ENCODE peak calls at places on chromosomes 5 and 9, in four cellular contexts. R is HepG2, B is K562, P is GM12878. N is an unnamed sample.

GRCh38 chr5:53326420-53327153 is 153.8 kb upstream of the FST start:
- DNase-seq in P (no peak), R (no peak), B (no peak), N (no peak)

GRCh38 chr5:51995773-51996306 is 612.6 kb downstream of the ISL1 start:
- DNase-seq in B (no peak), R (no peak), P (no peak), N (no peak)

GRCh38 chr5:78753093-78753531 is 104.5 kb upstream of the LHFPL2 start:
- DNase-seq in P (no peak), R (no peak), B (no peak), N (no peak)

GRCh38 chr9:132622144-132622543 is 39.7 kb downstream of the BARHL1 start:
- DNase-seq in P (no peak), B (peak), R (no peak), N (no peak)

GRCh38 chr5:159051431-159052281 is 48.1 kb downstream of the EBF1 start:
- DNase-seq in R (no peak), B (no peak), P (no peak), N (no peak)

GRCh38 chr5:122401991-122402710 is 90.1 kb downstream of the SNCAIP start:
- DNase-seq in P (no peak), B (no peak), R (no peak), N (no peak)

GRCh38 chr9:42388146-42388690 is 204.8 kb downstream of the SPATA31A6 start:
- DNase-seq in P (no peak), R (no peak), B (no peak), N (peak)

GRCh38 chr5:1888541-1889251 is 6.0 kb upstream of the IRX4 start:
- DNase-seq in R (no peak), B (no peak), P (no peak), N (no peak)

GRCh38 chr9:103574056-103574455 is 520.1 kb upstream of the SMC2 start:
- DNase-seq in P (no peak), B (no peak), R (no peak), N (no peak)

GRCh38 chr5:17087035-17087434 is 130.4 kb upstream of the BASP1 start:
- DNase-seq in R (no peak), P (no peak), B (no peak), N (no peak)

GRCh38 chr5:172106511-172107356 is 81.3 kb downstream of the STK10 start:
- DNase-seq in B (peak), P (peak), R (no peak), N (peak)

GRCh38 chr9:137138058-137138697 is 776 bp upstream of the GRIN1 start:
- DNase-seq in B (peak), P (no peak), R (no peak), N (peak)

GRCh38 chr5:33761139-33761538 is 130.7 kb downstream of the ADAMTS12 start:
- DNase-seq in P (no peak), B (no peak), R (no peak), N (no peak)
- TF ChIP-seq TARDBP in P (no peak), B (no peak), R (no peak), N (no peak)

DNA sequence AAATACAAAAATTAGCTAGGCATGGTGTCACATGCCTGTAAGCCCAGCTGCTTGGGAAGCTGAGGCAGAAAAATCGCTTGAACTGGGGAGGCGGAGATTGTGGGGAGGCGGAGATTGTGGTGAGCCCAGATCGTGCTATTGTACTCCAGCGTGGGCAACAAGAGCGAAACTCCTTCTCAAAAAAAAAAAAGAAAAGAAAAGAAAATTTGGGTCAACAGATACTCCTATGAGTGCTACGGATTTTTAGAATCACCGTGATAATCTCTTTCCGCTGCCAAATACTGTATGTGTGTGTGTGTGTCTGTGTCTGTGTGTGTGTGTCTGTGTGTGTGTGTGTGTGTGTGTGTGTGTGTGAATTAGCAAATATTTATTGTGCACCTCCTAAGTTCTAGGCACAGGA is 64.4 kb downstream of the ARRDC3 start:
- DNase-seq in B (no peak), P (no peak), R (no peak), N (no peak)
- TF ChIP-seq TARDBP in B (no peak), P (no peak), R (no peak), N (no peak)

DNA sequence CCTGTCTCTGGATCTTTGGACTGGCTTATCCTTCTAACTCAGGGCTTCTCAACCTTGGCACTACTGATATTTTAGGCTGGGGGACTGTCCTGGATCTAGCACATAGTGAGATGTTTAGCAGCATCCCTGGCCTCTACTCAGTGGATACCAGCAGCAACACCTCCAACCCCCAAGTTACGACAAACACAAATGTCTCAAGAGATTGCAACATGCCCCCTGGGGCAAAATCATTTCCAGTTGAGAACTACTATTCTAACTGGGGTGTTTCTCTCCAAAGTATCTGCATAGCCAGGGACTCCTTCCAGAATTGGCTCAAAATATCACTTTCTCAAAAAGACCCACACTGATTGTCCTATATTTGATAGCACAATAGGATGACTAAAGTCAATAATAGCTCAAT is 7.2 kb upstream of the TLR4 start:
- DNase-seq in P (no peak), R (no peak), B (no peak), N (no peak)
- TF ChIP-seq TARDBP in P (no peak), R (no peak), B (no peak), N (no peak)

GRCh38 chr9:7957803-7958202 is 158.2 kb upstream of the DMAC1 start:
- DNase-seq in R (no peak), P (no peak), B (no peak), N (no peak)

GRCh38 chr9:7963026-7963425 is 163.4 kb upstream of the DMAC1 start:
- DNase-seq in B (no peak), P (no peak), R (no peak), N (no peak)

GRCh38 chr9:7965091-7965490 is 165.5 kb upstream of the DMAC1 start:
- DNase-seq in P (no peak), R (no peak), B (no peak), N (no peak)

GRCh38 chr9:7960615-7961014 is 161.0 kb upstream of the DMAC1 start:
- DNase-seq in B (no peak), P (no peak), R (no peak), N (no peak)

DNA sequence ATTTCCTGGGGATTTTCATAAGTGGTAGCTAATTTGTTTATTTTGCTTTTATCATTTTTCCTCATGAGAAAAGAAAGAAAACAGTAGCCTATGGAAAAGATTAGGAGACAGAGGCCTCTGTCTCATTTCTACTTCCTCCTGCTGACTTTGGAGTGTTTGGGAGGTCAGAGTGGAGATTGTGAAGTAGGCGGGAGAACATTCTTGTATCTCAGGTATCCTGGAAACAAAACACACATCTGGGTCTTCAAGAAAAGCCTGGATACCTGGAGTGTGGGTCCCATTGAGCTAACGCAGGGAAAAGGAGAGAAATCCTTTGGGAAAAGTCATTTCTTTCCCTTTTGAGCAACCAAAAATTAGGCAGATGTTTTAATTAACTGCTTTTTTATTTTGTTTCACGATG is 161.5 kb upstream of the DMAC1 start:
- DNase-seq in P (no peak), B (no peak), R (no peak), N (no peak)
- TF ChIP-seq TARDBP in P (no peak), B (no peak), R (no peak), N (no peak)

GRCh38 chr5:108167174-108167573 is 214.7 kb downstream of the FBXL17 start:
- DNase-seq in R (no peak), P (no peak), B (no peak), N (no peak)
- TF ChIP-seq TARDBP in R (no peak), P (no peak), B (no peak), N (no peak)